ENCODE peak calls at places on chromosome 12, in eight cellular contexts. One of them, this sample, is unnamed.

GRCh38 chr12:27733052-27733656 is 22.5 kb downstream of the MRPS35 start:
- DNase-seq in body of pancreas: peak; percentile 64
- DNase-seq in CD4-positive, alpha-beta memory T cell: peak; percentile 33
- DNase-seq in cardiac muscle cell: peak; percentile 48
- DNase-seq in iPS DF 6.9: no peak
- DNase-seq in keratinocyte: no peak
- DNase-seq in BE2C: peak; percentile 30
- DNase-seq in mucosa of descending colon: no peak
- DNase-seq in this sample: no peak

GRCh38 chr12:19031032-19031431 is 98.5 kb upstream of the PLEKHA5 start:
- DNase-seq in body of pancreas: no peak
- DNase-seq in CD4-positive, alpha-beta memory T cell: no peak
- DNase-seq in cardiac muscle cell: no peak
- DNase-seq in iPS DF 6.9: no peak
- DNase-seq in keratinocyte: peak; percentile 88
- DNase-seq in BE2C: no peak
- DNase-seq in mucosa of descending colon: no peak
- DNase-seq in this sample: no peak

GRCh38 chr12:50788562-50788961 is 24.7 kb downstream of the ATF1 start:
- DNase-seq in body of pancreas: no peak
- DNase-seq in CD4-positive, alpha-beta memory T cell: no peak
- DNase-seq in cardiac muscle cell: no peak
- DNase-seq in iPS DF 6.9: no peak
- DNase-seq in keratinocyte: no peak
- DNase-seq in BE2C: no peak
- DNase-seq in mucosa of descending colon: no peak
- DNase-seq in this sample: no peak

GRCh38 chr12:106913456-106913855 is 42.3 kb upstream of the TMEM263 start:
- DNase-seq in body of pancreas: no peak
- DNase-seq in CD4-positive, alpha-beta memory T cell: no peak
- DNase-seq in cardiac muscle cell: no peak
- DNase-seq in iPS DF 6.9: no peak
- DNase-seq in keratinocyte: no peak
- DNase-seq in BE2C: no peak
- DNase-seq in mucosa of descending colon: no peak
- DNase-seq in this sample: no peak

GRCh38 chr12:47744005-47744651 is 14.6 kb downstream of the RAPGEF3 start:
- DNase-seq in body of pancreas: peak; percentile 90
- DNase-seq in CD4-positive, alpha-beta memory T cell: peak; percentile 61
- DNase-seq in cardiac muscle cell: no peak
- DNase-seq in iPS DF 6.9: peak; percentile 70
- DNase-seq in keratinocyte: no peak
- DNase-seq in BE2C: no peak
- DNase-seq in mucosa of descending colon: peak; percentile 72
- DNase-seq in this sample: peak; percentile 42

GRCh38 chr12:108907861-108908302 is 28.0 kb downstream of the DAO start:
- DNase-seq in body of pancreas: no peak
- DNase-seq in CD4-positive, alpha-beta memory T cell: no peak
- DNase-seq in cardiac muscle cell: peak; percentile 34
- DNase-seq in iPS DF 6.9: no peak
- DNase-seq in keratinocyte: peak; percentile 7
- DNase-seq in BE2C: no peak
- DNase-seq in mucosa of descending colon: no peak
- DNase-seq in this sample: no peak

GRCh38 chr12:27332407-27333310 is at the start of gene BMAL2:
- DNase-seq in body of pancreas: peak; percentile 64
- DNase-seq in CD4-positive, alpha-beta memory T cell: peak; percentile 32
- DNase-seq in cardiac muscle cell: peak; percentile 71
- DNase-seq in iPS DF 6.9: no peak
- DNase-seq in keratinocyte: no peak
- DNase-seq in BE2C: peak; percentile 57
- DNase-seq in mucosa of descending colon: peak; percentile 54
- DNase-seq in this sample: peak; percentile 14

GRCh38 chr12:57138526-57139272 is 8.7 kb downstream of the LRP1-AS start:
- DNase-seq in body of pancreas: peak; percentile 44
- DNase-seq in CD4-positive, alpha-beta memory T cell: no peak
- DNase-seq in cardiac muscle cell: no peak
- DNase-seq in iPS DF 6.9: no peak
- DNase-seq in keratinocyte: no peak
- DNase-seq in BE2C: no peak
- DNase-seq in mucosa of descending colon: peak; percentile 88
- DNase-seq in this sample: no peak

GRCh38 chr12:54191126-54191525 is 2.3 kb upstream of the SMUG1 start:
- DNase-seq in body of pancreas: no peak
- DNase-seq in CD4-positive, alpha-beta memory T cell: no peak
- DNase-seq in cardiac muscle cell: no peak
- DNase-seq in iPS DF 6.9: no peak
- DNase-seq in keratinocyte: no peak
- DNase-seq in BE2C: no peak
- DNase-seq in mucosa of descending colon: no peak
- DNase-seq in this sample: no peak

GRCh38 chr12:123384994-123385376 is 1.1 kb downstream of the KMT5A start:
- DNase-seq in body of pancreas: no peak
- DNase-seq in CD4-positive, alpha-beta memory T cell: no peak
- DNase-seq in cardiac muscle cell: no peak
- DNase-seq in iPS DF 6.9: no peak
- DNase-seq in keratinocyte: no peak
- DNase-seq in BE2C: no peak
- DNase-seq in mucosa of descending colon: no peak
- DNase-seq in this sample: no peak

GRCh38 chr12:13340149-13340548 is 143.6 kb downstream of the EMP1 start:
- DNase-seq in body of pancreas: no peak
- DNase-seq in CD4-positive, alpha-beta memory T cell: no peak
- DNase-seq in cardiac muscle cell: no peak
- DNase-seq in iPS DF 6.9: no peak
- DNase-seq in keratinocyte: no peak
- DNase-seq in BE2C: peak; percentile 12
- DNase-seq in mucosa of descending colon: no peak
- DNase-seq in this sample: no peak

GRCh38 chr12:9617124-9617523 is 9.4 kb upstream of the KLRB1 start:
- DNase-seq in body of pancreas: no peak
- DNase-seq in CD4-positive, alpha-beta memory T cell: no peak
- DNase-seq in cardiac muscle cell: no peak
- DNase-seq in iPS DF 6.9: no peak
- DNase-seq in keratinocyte: no peak
- DNase-seq in BE2C: no peak
- DNase-seq in mucosa of descending colon: no peak
- DNase-seq in this sample: no peak
- H3K9me3 ChIP-seq in body of pancreas: no peaks in the 10 kb centered on the region
- H3K9me3 ChIP-seq in CD4-positive, alpha-beta memory T cell: no peaks in the 10 kb centered on the region
- H3K9me3 ChIP-seq in cardiac muscle cell: no peaks in the 10 kb centered on the region
- H3K9me3 ChIP-seq in iPS DF 6.9: no peaks in the 10 kb centered on the region
- H3K9me3 ChIP-seq in keratinocyte: no peaks in the 10 kb centered on the region
- H3K9me3 ChIP-seq in BE2C: no peaks in the 10 kb centered on the region
- H3K9me3 ChIP-seq in mucosa of descending colon: no peaks in the 10 kb centered on the region
- H3K9me3 ChIP-seq in this sample: no peaks in the 10 kb centered on the region

GRCh38 chr12:46506198-46506597 is 133.6 kb upstream of the SLC38A2 start:
- DNase-seq in body of pancreas: no peak
- DNase-seq in CD4-positive, alpha-beta memory T cell: no peak
- DNase-seq in cardiac muscle cell: no peak
- DNase-seq in iPS DF 6.9: no peak
- DNase-seq in keratinocyte: no peak
- DNase-seq in BE2C: no peak
- DNase-seq in mucosa of descending colon: no peak
- DNase-seq in this sample: no peak

GRCh38 chr12:46506961-46507360 is 134.4 kb upstream of the SLC38A2 start:
- DNase-seq in body of pancreas: no peak
- DNase-seq in CD4-positive, alpha-beta memory T cell: no peak
- DNase-seq in cardiac muscle cell: no peak
- DNase-seq in iPS DF 6.9: no peak
- DNase-seq in keratinocyte: no peak
- DNase-seq in BE2C: no peak
- DNase-seq in mucosa of descending colon: no peak
- DNase-seq in this sample: no peak

GRCh38 chr12:46509135-46509534 is 136.6 kb upstream of the SLC38A2 start:
- DNase-seq in body of pancreas: no peak
- DNase-seq in CD4-positive, alpha-beta memory T cell: no peak
- DNase-seq in cardiac muscle cell: no peak
- DNase-seq in iPS DF 6.9: no peak
- DNase-seq in keratinocyte: no peak
- DNase-seq in BE2C: no peak
- DNase-seq in mucosa of descending colon: no peak
- DNase-seq in this sample: no peak

GRCh38 chr12:46508651-46509050 is 136.1 kb upstream of the SLC38A2 start:
- DNase-seq in body of pancreas: no peak
- DNase-seq in CD4-positive, alpha-beta memory T cell: no peak
- DNase-seq in cardiac muscle cell: no peak
- DNase-seq in iPS DF 6.9: no peak
- DNase-seq in keratinocyte: no peak
- DNase-seq in BE2C: no peak
- DNase-seq in mucosa of descending colon: no peak
- DNase-seq in this sample: no peak

GRCh38 chr12:46507766-46508165 is 135.2 kb upstream of the SLC38A2 start:
- DNase-seq in body of pancreas: no peak
- DNase-seq in CD4-positive, alpha-beta memory T cell: no peak
- DNase-seq in cardiac muscle cell: no peak
- DNase-seq in iPS DF 6.9: no peak
- DNase-seq in keratinocyte: no peak
- DNase-seq in BE2C: no peak
- DNase-seq in mucosa of descending colon: no peak
- DNase-seq in this sample: no peak
- H3K9me3 ChIP-seq in body of pancreas: no peaks in the 10 kb centered on the region
- H3K9me3 ChIP-seq in CD4-positive, alpha-beta memory T cell: peaks cover 7% of the 10 kb centered on the region
- H3K9me3 ChIP-seq in cardiac muscle cell: no peaks in the 10 kb centered on the region
- H3K9me3 ChIP-seq in iPS DF 6.9: no peaks in the 10 kb centered on the region
- H3K9me3 ChIP-seq in keratinocyte: peaks cover 2% of the 10 kb centered on the region
- H3K9me3 ChIP-seq in BE2C: no peaks in the 10 kb centered on the region
- H3K9me3 ChIP-seq in mucosa of descending colon: peaks cover 23% of the 10 kb centered on the region
- H3K9me3 ChIP-seq in this sample: peaks cover 5% of the 10 kb centered on the region

DNA sequence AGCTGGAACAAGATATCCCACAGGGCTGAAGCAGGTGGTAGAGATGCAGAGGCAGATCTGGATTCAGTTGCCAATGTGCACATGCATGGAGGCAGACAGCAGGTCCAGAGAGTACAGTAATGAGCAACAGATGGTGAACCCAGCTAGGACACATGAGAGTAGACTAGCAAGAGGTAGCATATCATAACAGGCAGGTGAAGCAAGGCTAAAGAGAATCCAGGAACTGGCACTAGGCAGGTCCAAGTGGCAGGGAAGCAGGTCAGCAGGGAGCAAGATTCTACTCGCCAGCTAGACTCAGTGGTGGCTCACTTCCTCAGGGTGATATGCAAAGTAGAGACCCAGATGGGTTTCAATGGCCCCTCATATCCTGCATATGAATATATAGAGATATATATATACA is 15.3 kb upstream of the MYF6 start:
- DNase-seq in body of pancreas: no peak
- DNase-seq in CD4-positive, alpha-beta memory T cell: no peak
- DNase-seq in cardiac muscle cell: no peak
- DNase-seq in iPS DF 6.9: no peak
- DNase-seq in keratinocyte: no peak
- DNase-seq in BE2C: no peak
- DNase-seq in mucosa of descending colon: no peak
- DNase-seq in this sample: no peak
- H3K9me3 ChIP-seq in body of pancreas: no peaks in the 10 kb centered on the region
- H3K9me3 ChIP-seq in CD4-positive, alpha-beta memory T cell: no peaks in the 10 kb centered on the region
- H3K9me3 ChIP-seq in cardiac muscle cell: no peaks in the 10 kb centered on the region
- H3K9me3 ChIP-seq in iPS DF 6.9: no peaks in the 10 kb centered on the region
- H3K9me3 ChIP-seq in keratinocyte: no peaks in the 10 kb centered on the region
- H3K9me3 ChIP-seq in BE2C: no peaks in the 10 kb centered on the region
- H3K9me3 ChIP-seq in mucosa of descending colon: no peaks in the 10 kb centered on the region
- H3K9me3 ChIP-seq in this sample: no peaks in the 10 kb centered on the region

DNA sequence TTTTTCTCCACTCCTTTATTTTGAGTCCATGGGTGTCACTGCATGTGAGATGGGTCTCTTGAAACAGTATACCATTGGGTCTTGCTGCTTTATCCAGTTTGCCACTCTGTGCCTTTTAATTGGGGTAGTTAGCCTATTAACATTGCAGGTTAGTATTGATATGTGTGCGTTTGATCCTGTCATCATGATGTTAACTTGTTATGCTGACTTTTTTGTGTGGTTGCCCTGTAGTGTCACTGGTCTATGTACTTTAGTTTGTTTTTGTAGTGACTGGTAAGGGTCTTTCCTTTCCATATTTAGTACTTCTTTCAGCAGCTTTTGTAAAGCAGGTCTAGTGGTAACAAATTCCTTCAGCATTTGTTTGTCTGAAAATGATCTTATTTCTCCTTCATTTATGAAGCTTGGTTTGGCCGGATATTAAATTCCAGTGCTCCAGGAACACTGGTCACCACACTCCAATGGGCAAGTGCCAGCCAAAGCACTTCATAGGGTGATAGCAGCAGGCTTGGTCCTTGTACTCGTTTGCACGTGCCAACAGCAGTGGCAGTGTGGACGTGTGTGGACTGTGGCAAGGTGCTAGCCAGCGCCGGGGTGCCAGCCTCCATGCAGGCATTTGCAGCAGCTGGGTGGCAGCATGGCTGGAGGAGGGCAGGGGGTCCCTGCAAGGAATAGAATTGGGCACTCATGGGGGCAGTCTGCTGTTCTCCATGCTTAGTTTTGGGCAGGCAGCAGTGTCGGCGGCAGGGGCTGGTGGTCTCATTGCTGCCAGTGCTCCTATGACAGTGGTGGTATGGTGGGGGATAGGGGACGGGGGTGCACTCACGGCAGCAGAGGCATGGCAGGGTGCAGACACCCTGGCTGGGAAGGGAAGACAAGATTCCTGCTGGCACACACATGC is 53.5 kb downstream of the FRS2 start:
- DNase-seq in body of pancreas: no peak
- DNase-seq in CD4-positive, alpha-beta memory T cell: no peak
- DNase-seq in cardiac muscle cell: no peak
- DNase-seq in iPS DF 6.9: no peak
- DNase-seq in keratinocyte: no peak
- DNase-seq in BE2C: no peak
- DNase-seq in mucosa of descending colon: no peak
- DNase-seq in this sample: no peak
- H3K9me3 ChIP-seq in body of pancreas: no peaks in the 10 kb centered on the region
- H3K9me3 ChIP-seq in CD4-positive, alpha-beta memory T cell: no peaks in the 10 kb centered on the region
- H3K9me3 ChIP-seq in cardiac muscle cell: no peaks in the 10 kb centered on the region
- H3K9me3 ChIP-seq in iPS DF 6.9: no peaks in the 10 kb centered on the region
- H3K9me3 ChIP-seq in keratinocyte: no peaks in the 10 kb centered on the region
- H3K9me3 ChIP-seq in BE2C: no peaks in the 10 kb centered on the region
- H3K9me3 ChIP-seq in mucosa of descending colon: peaks cover 4% of the 10 kb centered on the region
- H3K9me3 ChIP-seq in this sample: no peaks in the 10 kb centered on the region

DNA sequence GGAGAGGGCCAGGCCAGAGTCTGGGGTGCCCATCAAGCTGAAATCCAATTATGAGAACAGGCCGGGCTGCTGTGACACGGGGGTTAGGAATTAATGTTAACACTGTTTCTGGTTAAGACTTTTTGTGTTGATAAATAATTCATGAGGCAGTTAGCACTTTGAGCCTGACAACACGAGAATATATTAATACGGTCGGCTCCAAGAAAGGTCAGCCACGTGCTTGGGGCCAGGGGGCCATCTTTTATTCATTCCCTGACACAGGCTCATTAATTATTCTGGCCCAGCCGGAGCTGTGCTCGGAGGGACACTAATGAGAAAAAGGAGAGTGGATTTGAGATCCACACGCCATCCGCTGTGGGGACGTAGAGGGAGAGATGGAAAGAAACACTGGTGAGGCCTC is 45.1 kb downstream of the FBRSL1 start:
- DNase-seq in body of pancreas: no peak
- DNase-seq in CD4-positive, alpha-beta memory T cell: no peak
- DNase-seq in cardiac muscle cell: no peak
- DNase-seq in iPS DF 6.9: no peak
- DNase-seq in keratinocyte: no peak
- DNase-seq in BE2C: no peak
- DNase-seq in mucosa of descending colon: no peak
- DNase-seq in this sample: no peak
- H3K9me3 ChIP-seq in body of pancreas: no peaks in the 10 kb centered on the region
- H3K9me3 ChIP-seq in CD4-positive, alpha-beta memory T cell: no peaks in the 10 kb centered on the region
- H3K9me3 ChIP-seq in cardiac muscle cell: no peaks in the 10 kb centered on the region
- H3K9me3 ChIP-seq in iPS DF 6.9: peaks cover 23% of the 10 kb centered on the region
- H3K9me3 ChIP-seq in keratinocyte: peaks cover 24% of the 10 kb centered on the region
- H3K9me3 ChIP-seq in BE2C: peaks cover 11% of the 10 kb centered on the region
- H3K9me3 ChIP-seq in mucosa of descending colon: no peaks in the 10 kb centered on the region
- H3K9me3 ChIP-seq in this sample: no peaks in the 10 kb centered on the region